ENCODE peak calls at places on chromosomes 12 and 14, in nine cellular contexts. E is nephron progenitor cell; Q is Caco-2; T is cardiac fibroblast; S is AG09309; D is epithelial cell of esophagus; V is astrocyte of the cerebellum; B is CD8-positive, alpha-beta T cell; O is heart right ventricle. A is an unnamed sample.
A peak's percentile ranks its signal among the peaks of the same experiment; 100 is the strongest.

GRCh38 chr14:64919215-64919614 is 5.0 kb downstream of the CHURC1 start:
- DNase-seq in V (no peak), E (no peak), Q (no peak), S (no peak), T (no peak), D (no peak), B (no peak), O (no peak), A (no peak)

GRCh38 chr12:132584472-132584871 is 25.9 kb downstream of the LRCOL1 start:
- DNase-seq in S (no peak), O (no peak), D (no peak), V (no peak), B (no peak), T (no peak), E (no peak), Q (no peak), A (no peak)

GRCh38 chr12:2902287-2902880 is 11.7 kb downstream of the TULP3 start:
- DNase-seq in Q (no peak), V (no peak), T (no peak), O (peak; percentile 59), E (no peak), S (no peak), B (no peak), D (peak; percentile 8), A (no peak)

GRCh38 chr14:105187935-105188524 is 6.9 kb upstream of the NUDT14 start:
- DNase-seq in S (no peak), V (no peak), Q (no peak), T (no peak), D (no peak), O (no peak), B (no peak), E (no peak), A (no peak)

GRCh38 chr14:33475623-33476022 is 475.3 kb downstream of the EGLN3 start:
- DNase-seq in Q (peak; percentile 44), T (peak; percentile 57), D (peak; percentile 60), S (no peak), O (peak; percentile 10), B (no peak), E (peak; percentile 66), V (peak; percentile 19), A (peak; percentile 5)

GRCh38 chr14:90624732-90625444 is 191.3 kb downstream of the TTC7B start:
- DNase-seq in T (no peak), S (no peak), B (no peak), O (no peak), V (no peak), Q (no peak), D (peak; percentile 60), E (peak; percentile 31), A (no peak)

GRCh38 chr12:77477907-77478533 is 352.7 kb upstream of the NAV3 start:
- DNase-seq in Q (no peak), D (no peak), B (no peak), O (no peak), V (no peak), T (no peak), S (no peak), E (no peak), A (no peak)

GRCh38 chr12:130787445-130788410 is 51.3 kb downstream of the STX2 start:
- DNase-seq in T (peak; percentile 75), D (peak; percentile 80), B (no peak), E (peak; percentile 31), V (no peak), O (no peak), Q (no peak), S (no peak), A (no peak)

GRCh38 chr14:31572955-31573354 is 11.8 kb downstream of the NUBPL start:
- DNase-seq in E (no peak), D (peak; percentile 13), Q (no peak), T (no peak), V (no peak), S (no peak), B (no peak), O (no peak), A (no peak)

GRCh38 chr12:20482680-20483079 is 114.3 kb downstream of the PDE3A start:
- DNase-seq in E (no peak), Q (no peak), V (no peak), T (no peak), D (no peak), S (no peak), O (no peak), B (no peak), A (no peak)

GRCh38 chr12:53866727-53867126 is 71.9 kb upstream of the HOXC13 start:
- DNase-seq in Q (no peak), T (no peak), O (no peak), D (no peak), V (no peak), B (no peak), E (no peak), S (no peak), A (no peak)

GRCh38 chr12:113955109-113955970 is 10.8 kb downstream of the RBM19 start:
- DNase-seq in B (no peak), T (peak; percentile 33), D (peak; percentile 48), V (no peak), S (no peak), E (peak; percentile 54), O (no peak), Q (peak; percentile 54), A (peak; percentile 28)

GRCh38 chr12:19530631-19531020 is 91.3 kb downstream of the AEBP2 start:
- DNase-seq in B (no peak), Q (no peak), E (no peak), T (peak; percentile 78), S (no peak), D (peak; percentile 62), V (no peak), O (no peak), A (no peak)

GRCh38 chr12:40581889-40582288 is 110.3 kb upstream of the CNTN1 start:
- DNase-seq in V (no peak), D (no peak), T (no peak), O (no peak), B (no peak), Q (no peak), S (no peak), E (no peak), A (no peak)

GRCh38 chr12:8813963-8814362 is 8.5 kb upstream of the A2ML1 start:
- DNase-seq in E (no peak), T (no peak), B (no peak), V (no peak), O (no peak), Q (no peak), D (no peak), S (no peak), A (no peak)

DNA sequence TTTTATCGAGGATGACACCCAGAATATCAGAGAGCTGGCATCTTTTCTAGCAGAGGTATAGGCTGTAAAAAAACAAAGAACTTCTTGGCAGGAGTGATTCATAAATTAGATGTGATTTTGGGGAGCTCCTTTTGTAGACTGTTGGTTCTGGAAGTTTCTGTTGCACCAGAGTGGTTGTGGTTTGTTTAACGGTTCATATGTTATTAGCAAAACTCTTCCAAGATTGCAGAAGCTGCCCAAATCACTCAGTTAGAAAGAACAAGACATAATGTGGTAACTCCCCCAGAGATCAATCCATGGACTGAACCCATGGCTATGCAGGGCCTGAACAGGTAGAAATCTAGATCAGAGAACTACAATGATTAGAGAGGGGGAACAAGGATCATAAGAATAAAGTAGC is 6.7 kb upstream of the RNASE10 start:
- DNase-seq in V (no peak), D (no peak), S (no peak), B (no peak), O (no peak), T (no peak), Q (no peak), E (no peak), A (no peak)
- TF ChIP-seq CTCF in V (no peak), D (no peak), S (no peak), B (no peak), O (no peak), T (no peak), Q (no peak), E (no peak), A (no peak)

DNA sequence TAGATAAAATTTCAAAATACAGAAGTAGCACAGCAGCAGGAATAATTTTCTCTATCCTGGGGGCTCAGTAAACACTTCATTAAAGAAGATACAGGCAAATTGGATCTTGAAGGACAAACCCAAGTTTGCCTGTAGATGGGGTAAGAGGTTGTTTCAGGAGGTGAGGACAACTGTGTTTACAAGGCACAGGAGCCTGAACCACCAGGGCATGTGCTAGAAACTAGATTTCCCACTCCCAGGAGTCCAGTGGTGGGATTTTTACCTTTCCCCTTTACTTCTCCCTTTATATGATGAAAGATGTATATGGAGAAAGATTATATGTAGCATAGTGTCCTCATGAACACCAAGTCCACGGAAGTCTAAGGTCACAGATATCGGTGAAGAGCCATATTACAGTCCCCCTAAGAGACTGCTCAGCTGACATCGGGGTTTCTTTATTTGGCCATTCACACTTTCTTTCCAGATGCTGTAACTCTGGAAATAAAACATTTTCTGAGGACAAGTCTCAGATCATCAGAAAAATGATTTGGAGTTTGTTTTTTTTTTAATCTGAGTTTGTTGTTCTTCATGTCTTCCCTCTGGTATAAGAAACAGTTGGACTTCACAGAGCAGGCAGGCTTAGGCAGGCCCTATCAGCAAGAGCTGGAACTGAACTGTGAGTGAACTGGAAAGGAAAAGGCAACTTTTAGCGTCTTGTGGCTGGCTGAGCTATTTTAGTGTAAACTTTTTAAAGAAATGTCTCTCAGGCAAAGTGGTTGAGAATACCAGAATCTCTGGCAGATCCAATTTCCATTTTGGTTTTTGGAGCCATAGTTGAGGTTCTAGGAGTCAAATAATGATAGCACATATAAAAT is 8.0 kb upstream of the EVL start:
- DNase-seq in D (peak; percentile 46), E (no peak), T (peak; percentile 66), Q (no peak), V (no peak), S (no peak), B (peak; percentile 49), O (no peak), A (peak; percentile 69)
- TF ChIP-seq CTCF in D (peak; percentile 48), E (no peak), T (peak; percentile 37), Q (peak; percentile 21), V (peak; percentile 26), S (peak; percentile 42), B (peak; percentile 77), O (peak; percentile 51), A (peak; percentile 49)

GRCh38 chr12:47071241-47071852 is 8.1 kb upstream of the PCED1B start:
- DNase-seq in E (no peak), D (peak; percentile 26), Q (peak; percentile 46), B (peak; percentile 18), V (no peak), O (no peak), T (peak; percentile 33), S (no peak), A (no peak)
- TF ChIP-seq CTCF in E (peak; percentile 47), D (peak; percentile 49), Q (peak; percentile 56), B (peak; percentile 57), V (peak; percentile 46), O (peak; percentile 47), T (peak; percentile 49), S (peak; percentile 35), A (peak; percentile 38)

GRCh38 chr12:111089616-111090015 is 169.2 kb upstream of the MYL2 start:
- DNase-seq in D (no peak), V (no peak), O (no peak), E (no peak), Q (no peak), T (no peak), S (no peak), B (no peak), A (no peak)
- TF ChIP-seq CTCF in D (no peak), V (no peak), O (no peak), E (no peak), Q (no peak), T (no peak), S (no peak), B (no peak), A (no peak)

GRCh38 chr12:127559349-127560040 is 707.5 kb upstream of the TMEM132C start:
- DNase-seq in E (peak; percentile 29), Q (no peak), O (peak; percentile 51), S (peak; percentile 98), T (peak; percentile 96), V (peak; percentile 97), D (peak; percentile 82), B (peak; percentile 21), A (peak; percentile 91)
- TF ChIP-seq CTCF in E (peak; percentile 20), Q (no peak), O (peak; percentile 56), S (peak; percentile 85), T (peak; percentile 71), V (peak; percentile 87), D (no peak), B (no peak), A (peak; percentile 65)

GRCh38 chr14:54440037-54440436 is 1.1 kb downstream of the CNIH1 start:
- DNase-seq in O (no peak), T (peak; percentile 52), B (no peak), D (no peak), E (no peak), V (no peak), Q (no peak), S (no peak), A (no peak)
- TF ChIP-seq CTCF in O (no peak), T (no peak), B (no peak), D (no peak), E (no peak), V (no peak), Q (no peak), S (no peak), A (no peak)

A was measured in GM12865.